ENCODE peak calls at places on chromosomes 7 and 10, in seven cellular contexts. One of them, this sample, is unnamed. For H3K4me1, the result is how much of the 10 kb centered on the place peaks cover.

GRCh38 chr7:25180946-25181345 is 47.3 kb downstream of the NPVF start:
- DNase-seq in fibroblast of lung: no peak
- DNase-seq in aorta: no peak
- DNase-seq in A549: peak
- DNase-seq in cardiac muscle cell: peak
- DNase-seq in body of pancreas: no peak
- DNase-seq in CD8-positive, alpha-beta T cell: no peak
- DNase-seq in this sample: no peak

GRCh38 chr10:92839191-92840085 is 8.9 kb upstream of the EXOC6 start:
- DNase-seq in fibroblast of lung: peak
- DNase-seq in aorta: peak
- DNase-seq in A549: peak
- DNase-seq in cardiac muscle cell: peak
- DNase-seq in body of pancreas: peak
- DNase-seq in CD8-positive, alpha-beta T cell: no peak
- DNase-seq in this sample: no peak

GRCh38 chr10:1829712-1830111 is 92.4 kb upstream of the ADARB2 start:
- DNase-seq in fibroblast of lung: no peak
- DNase-seq in aorta: no peak
- DNase-seq in A549: no peak
- DNase-seq in cardiac muscle cell: no peak
- DNase-seq in body of pancreas: no peak
- DNase-seq in CD8-positive, alpha-beta T cell: no peak
- DNase-seq in this sample: no peak

GRCh38 chr10:113326160-113327111 is 226.4 kb upstream of the HABP2 start:
- DNase-seq in fibroblast of lung: peak
- DNase-seq in aorta: peak
- DNase-seq in A549: peak
- DNase-seq in cardiac muscle cell: peak
- DNase-seq in body of pancreas: peak
- DNase-seq in CD8-positive, alpha-beta T cell: no peak
- DNase-seq in this sample: peak

GRCh38 chr10:27457966-27458365 is 46.1 kb upstream of the RAB18 start:
- DNase-seq in fibroblast of lung: no peak
- DNase-seq in aorta: no peak
- DNase-seq in A549: no peak
- DNase-seq in cardiac muscle cell: no peak
- DNase-seq in body of pancreas: no peak
- DNase-seq in CD8-positive, alpha-beta T cell: no peak
- DNase-seq in this sample: no peak

GRCh38 chr10:77926566-77927342 is at the start of gene DLG5:
- DNase-seq in fibroblast of lung: peak
- DNase-seq in aorta: peak
- DNase-seq in A549: peak
- DNase-seq in cardiac muscle cell: peak
- DNase-seq in body of pancreas: peak
- DNase-seq in CD8-positive, alpha-beta T cell: no peak
- DNase-seq in this sample: no peak

GRCh38 chr10:114073787-114074186 is 30.1 kb downstream of the ADRB1 start:
- DNase-seq in fibroblast of lung: no peak
- DNase-seq in aorta: no peak
- DNase-seq in A549: no peak
- DNase-seq in cardiac muscle cell: no peak
- DNase-seq in body of pancreas: no peak
- DNase-seq in CD8-positive, alpha-beta T cell: no peak
- DNase-seq in this sample: no peak

GRCh38 chr10:110821508-110821907 is 50.2 kb upstream of the PDCD4 start:
- DNase-seq in fibroblast of lung: no peak
- DNase-seq in aorta: no peak
- DNase-seq in A549: no peak
- DNase-seq in cardiac muscle cell: peak
- DNase-seq in body of pancreas: no peak
- DNase-seq in CD8-positive, alpha-beta T cell: no peak
- DNase-seq in this sample: no peak

GRCh38 chr7:24871765-24872164 is 108.2 kb downstream of the OSBPL3 start:
- DNase-seq in fibroblast of lung: no peak
- DNase-seq in aorta: no peak
- DNase-seq in A549: no peak
- DNase-seq in cardiac muscle cell: no peak
- DNase-seq in body of pancreas: no peak
- DNase-seq in CD8-positive, alpha-beta T cell: no peak
- DNase-seq in this sample: no peak

GRCh38 chr7:6210973-6211372 is 61.5 kb downstream of the CYTH3 start:
- DNase-seq in fibroblast of lung: no peak
- DNase-seq in aorta: no peak
- DNase-seq in A549: no peak
- DNase-seq in cardiac muscle cell: no peak
- DNase-seq in body of pancreas: no peak
- DNase-seq in CD8-positive, alpha-beta T cell: no peak
- DNase-seq in this sample: no peak

GRCh38 chr7:106354822-106355221 is 70.0 kb upstream of the NAMPT start:
- DNase-seq in fibroblast of lung: no peak
- DNase-seq in aorta: no peak
- DNase-seq in A549: no peak
- DNase-seq in cardiac muscle cell: no peak
- DNase-seq in body of pancreas: no peak
- DNase-seq in CD8-positive, alpha-beta T cell: no peak
- DNase-seq in this sample: no peak

GRCh38 chr10:26869528-26869927 is 8.8 kb upstream of the ABI1 start:
- DNase-seq in fibroblast of lung: no peak
- DNase-seq in aorta: no peak
- DNase-seq in A549: no peak
- DNase-seq in cardiac muscle cell: peak
- DNase-seq in body of pancreas: peak
- DNase-seq in CD8-positive, alpha-beta T cell: no peak
- DNase-seq in this sample: peak

GRCh38 chr7:4682621-4683042 is 537 bp downstream of the FOXK1 start:
- DNase-seq in fibroblast of lung: peak
- DNase-seq in aorta: peak
- DNase-seq in A549: peak
- DNase-seq in cardiac muscle cell: peak
- DNase-seq in body of pancreas: peak
- DNase-seq in CD8-positive, alpha-beta T cell: no peak
- DNase-seq in this sample: no peak

GRCh38 chr10:15809450-15809849 is 50.9 kb downstream of the MINDY3 start:
- DNase-seq in fibroblast of lung: no peak
- DNase-seq in aorta: no peak
- DNase-seq in A549: no peak
- DNase-seq in cardiac muscle cell: no peak
- DNase-seq in body of pancreas: no peak
- DNase-seq in CD8-positive, alpha-beta T cell: no peak
- DNase-seq in this sample: no peak

GRCh38 chr10:78870458-78870857 is 198.3 kb upstream of the ZMIZ1 start:
- DNase-seq in fibroblast of lung: no peak
- DNase-seq in aorta: no peak
- DNase-seq in A549: no peak
- DNase-seq in cardiac muscle cell: no peak
- DNase-seq in body of pancreas: no peak
- DNase-seq in CD8-positive, alpha-beta T cell: no peak
- DNase-seq in this sample: no peak

GRCh38 chr7:27640914-27641570 is 21.6 kb downstream of the HIBADH start:
- DNase-seq in fibroblast of lung: peak
- DNase-seq in aorta: no peak
- DNase-seq in A549: peak
- DNase-seq in cardiac muscle cell: peak
- DNase-seq in body of pancreas: peak
- DNase-seq in CD8-positive, alpha-beta T cell: no peak
- DNase-seq in this sample: no peak

GRCh38 chr7:30896783-30897617 is 14.7 kb upstream of the AQP1 start:
- DNase-seq in fibroblast of lung: no peak
- DNase-seq in aorta: no peak
- DNase-seq in A549: no peak
- DNase-seq in cardiac muscle cell: peak
- DNase-seq in body of pancreas: peak
- DNase-seq in CD8-positive, alpha-beta T cell: no peak
- DNase-seq in this sample: no peak

GRCh38 chr7:106679153-106679931 is 18.4 kb upstream of the CCDC71L start:
- DNase-seq in fibroblast of lung: peak
- DNase-seq in aorta: no peak
- DNase-seq in A549: peak
- DNase-seq in cardiac muscle cell: peak
- DNase-seq in body of pancreas: peak
- DNase-seq in CD8-positive, alpha-beta T cell: no peak
- DNase-seq in this sample: peak

GRCh38 chr7:111274882-111275281 is 184.0 kb downstream of the LRRN3 start:
- DNase-seq in fibroblast of lung: peak
- DNase-seq in aorta: no peak
- DNase-seq in A549: no peak
- DNase-seq in cardiac muscle cell: peak
- DNase-seq in body of pancreas: no peak
- DNase-seq in CD8-positive, alpha-beta T cell: no peak
- DNase-seq in this sample: peak

GRCh38 chr10:29011511-29011910 is 277.4 kb upstream of the LYZL1 start:
- DNase-seq in fibroblast of lung: no peak
- DNase-seq in aorta: no peak
- DNase-seq in A549: no peak
- DNase-seq in cardiac muscle cell: peak
- DNase-seq in body of pancreas: no peak
- DNase-seq in CD8-positive, alpha-beta T cell: no peak
- DNase-seq in this sample: no peak

GRCh38 chr7:111223802-111224253 is 132.9 kb downstream of the LRRN3 start:
- DNase-seq in fibroblast of lung: no peak
- DNase-seq in aorta: no peak
- DNase-seq in A549: no peak
- DNase-seq in cardiac muscle cell: no peak
- DNase-seq in body of pancreas: no peak
- DNase-seq in CD8-positive, alpha-beta T cell: no peak
- DNase-seq in this sample: no peak

GRCh38 chr10:99435986-99436633 is 5.7 kb upstream of the GOT1 start:
- DNase-seq in fibroblast of lung: peak
- DNase-seq in aorta: no peak
- DNase-seq in A549: peak
- DNase-seq in cardiac muscle cell: peak
- DNase-seq in body of pancreas: no peak
- DNase-seq in CD8-positive, alpha-beta T cell: no peak
- DNase-seq in this sample: peak

GRCh38 chr7:130480001-130480400 is 11.9 kb upstream of the MEST start:
- DNase-seq in fibroblast of lung: no peak
- DNase-seq in aorta: no peak
- DNase-seq in A549: no peak
- DNase-seq in cardiac muscle cell: no peak
- DNase-seq in body of pancreas: no peak
- DNase-seq in CD8-positive, alpha-beta T cell: no peak
- DNase-seq in this sample: no peak

GRCh38 chr7:89623018-89623672 is 531.1 kb upstream of the STEAP1 start:
- DNase-seq in fibroblast of lung: peak
- DNase-seq in aorta: no peak
- DNase-seq in A549: peak
- DNase-seq in cardiac muscle cell: peak
- DNase-seq in body of pancreas: peak
- DNase-seq in CD8-positive, alpha-beta T cell: no peak
- DNase-seq in this sample: peak

GRCh38 chr10:132574783-132575319 is 37.3 kb downstream of the INPP5A start:
- DNase-seq in fibroblast of lung: no peak
- DNase-seq in aorta: peak
- DNase-seq in A549: no peak
- DNase-seq in cardiac muscle cell: peak
- DNase-seq in body of pancreas: no peak
- DNase-seq in CD8-positive, alpha-beta T cell: no peak
- DNase-seq in this sample: no peak
- H3K27ac ChIP-seq in fibroblast of lung: no peak
- H3K27ac ChIP-seq in aorta: no peak
- H3K27ac ChIP-seq in A549: no peak
- H3K27ac ChIP-seq in cardiac muscle cell: peak
- H3K27ac ChIP-seq in body of pancreas: peak
- H3K27ac ChIP-seq in CD8-positive, alpha-beta T cell: no peak
- H3K27ac ChIP-seq in this sample: no peak

DNA sequence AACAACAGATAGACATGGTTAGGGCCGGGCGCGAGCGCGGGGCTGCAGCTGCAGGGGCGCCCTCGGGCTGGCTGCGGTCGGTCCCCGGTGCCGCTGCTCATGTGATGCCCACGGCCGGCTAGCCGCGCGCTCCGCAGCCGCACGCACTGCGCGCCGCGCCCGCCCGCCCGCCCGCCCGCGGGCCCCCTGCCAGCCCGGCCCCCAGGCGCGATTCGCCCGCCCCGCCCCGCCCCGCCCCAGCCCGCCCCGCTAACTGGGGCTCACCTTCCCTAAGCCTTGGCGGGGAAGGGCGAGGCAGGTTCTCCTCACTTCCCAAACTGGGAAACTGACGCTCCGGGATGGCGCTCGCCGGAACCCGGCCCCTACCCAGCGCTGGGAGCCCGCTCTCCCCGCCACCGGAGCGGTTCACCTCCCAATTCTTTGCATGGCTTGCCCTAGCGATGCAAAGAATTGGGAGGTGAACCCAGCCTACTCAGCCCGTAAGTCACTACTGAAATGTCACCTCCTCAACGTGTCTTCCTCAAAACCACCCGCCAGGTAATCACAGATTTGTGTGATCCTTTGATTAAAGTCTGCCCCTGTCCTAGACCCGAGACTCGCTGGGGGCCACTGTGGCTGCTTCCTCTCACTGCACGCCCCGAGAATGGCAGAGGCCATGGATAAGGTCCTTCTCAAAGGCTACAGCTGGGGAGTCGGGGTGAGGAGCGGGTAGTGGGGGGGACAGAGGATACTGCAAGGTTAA is 162.1 kb downstream of the SH3PXD2A start:
- DNase-seq in fibroblast of lung: no peak
- DNase-seq in aorta: no peak
- DNase-seq in A549: no peak
- DNase-seq in cardiac muscle cell: no peak
- DNase-seq in body of pancreas: no peak
- DNase-seq in CD8-positive, alpha-beta T cell: no peak
- DNase-seq in this sample: no peak
- H3K4me1 ChIP-seq in fibroblast of lung: under half
- H3K4me1 ChIP-seq in aorta: under half
- H3K4me1 ChIP-seq in A549: half or more
- H3K4me1 ChIP-seq in cardiac muscle cell: under half
- H3K4me1 ChIP-seq in body of pancreas: under half
- H3K4me1 ChIP-seq in CD8-positive, alpha-beta T cell: under half
- H3K4me1 ChIP-seq in this sample: under half

DNA sequence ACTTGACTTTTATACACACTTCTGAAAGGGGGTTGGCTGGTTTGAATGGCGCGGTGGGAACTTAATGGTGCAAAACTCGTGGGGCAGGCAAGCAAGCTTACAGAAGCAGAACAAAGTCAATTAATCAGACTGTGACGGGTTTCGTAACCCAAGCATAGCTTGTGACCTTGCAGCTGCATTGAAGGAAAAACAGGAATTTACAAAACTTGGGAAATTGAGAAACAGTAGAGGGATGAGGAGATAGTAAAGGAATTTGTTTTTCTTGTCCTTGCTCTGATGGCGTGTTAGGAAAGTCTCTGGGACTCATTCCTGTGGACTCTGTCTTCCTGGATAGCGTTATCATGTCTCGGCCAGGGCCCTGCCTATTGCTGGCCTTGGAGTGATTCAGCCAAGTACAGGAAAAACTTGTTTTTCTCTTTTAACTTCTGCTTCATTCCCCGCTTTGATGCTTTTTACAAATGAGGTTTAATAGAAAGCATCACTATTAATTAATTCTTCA is 220.0 kb upstream of the KCND2 start:
- DNase-seq in fibroblast of lung: peak
- DNase-seq in aorta: no peak
- DNase-seq in A549: no peak
- DNase-seq in cardiac muscle cell: peak
- DNase-seq in body of pancreas: peak
- DNase-seq in CD8-positive, alpha-beta T cell: no peak
- DNase-seq in this sample: peak
- H3K27ac ChIP-seq in fibroblast of lung: peak
- H3K27ac ChIP-seq in aorta: no peak
- H3K27ac ChIP-seq in A549: no peak
- H3K27ac ChIP-seq in cardiac muscle cell: no peak
- H3K27ac ChIP-seq in body of pancreas: no peak
- H3K27ac ChIP-seq in CD8-positive, alpha-beta T cell: no peak
- H3K27ac ChIP-seq in this sample: no peak

GRCh38 chr7:139765143-139765542 is 12.7 kb downstream of the HIPK2 start:
- DNase-seq in fibroblast of lung: no peak
- DNase-seq in aorta: no peak
- DNase-seq in A549: no peak
- DNase-seq in cardiac muscle cell: no peak
- DNase-seq in body of pancreas: no peak
- DNase-seq in CD8-positive, alpha-beta T cell: no peak
- DNase-seq in this sample: no peak
- H3K4me1 ChIP-seq in fibroblast of lung: under half
- H3K4me1 ChIP-seq in aorta: under half
- H3K4me1 ChIP-seq in A549: under half
- H3K4me1 ChIP-seq in cardiac muscle cell: under half
- H3K4me1 ChIP-seq in body of pancreas: under half
- H3K4me1 ChIP-seq in CD8-positive, alpha-beta T cell: under half
- H3K4me1 ChIP-seq in this sample: under half

This sample was measured in foreskin keratinocyte.